ENCODE peak calls at places on chromosome 11, in nine cellular contexts. F, W, B, A, K, X, N, O and P are unnamed samples.

GRCh38 chr11:65127473-65128181 is 5.5 kb downstream of the MRPL49 start:
- DNase-seq in F (no peak), X (no peak), W (no peak), A (no peak), O (no peak), N (no peak), B (no peak), K (no peak), P (no peak)

GRCh38 chr11:77381749-77382693 is 80.5 kb upstream of the GDPD4 start:
- DNase-seq in O (no peak), N (no peak), B (no peak), A (no peak), F (peak; percentile 79), K (no peak), X (no peak), W (no peak), P (no peak)

GRCh38 chr11:114880458-114880857 is 202.1 kb downstream of the NXPE2 start:
- DNase-seq in W (no peak), O (no peak), A (no peak), X (no peak), K (no peak), F (no peak), B (no peak), N (no peak), P (no peak)

GRCh38 chr11:71209181-71209580 is 43.2 kb downstream of the SHANK2 start:
- DNase-seq in K (no peak), B (no peak), W (no peak), A (no peak), O (no peak), N (no peak), F (no peak), X (peak; percentile 61), P (no peak)

GRCh38 chr11:115696472-115697011 is 192.3 kb upstream of the CADM1 start:
- DNase-seq in N (no peak), O (no peak), X (no peak), A (peak; percentile 41), K (no peak), F (no peak), B (no peak), W (no peak), P (no peak)

GRCh38 chr11:87851234-87851633 is 324.0 kb downstream of the RAB38 start:
- DNase-seq in O (no peak), A (no peak), B (no peak), N (no peak), X (no peak), F (peak; percentile 61), K (no peak), W (no peak), P (no peak)

GRCh38 chr11:132559371-132560036 is 972.8 kb downstream of the OPCML start:
- DNase-seq in K (no peak), W (peak; percentile 41), O (no peak), A (no peak), F (no peak), B (no peak), N (no peak), X (no peak), P (no peak)

GRCh38 chr11:45886816-45887520 is 1.5 kb downstream of the MAPK8IP1 start:
- DNase-seq in A (no peak), K (no peak), B (no peak), O (no peak), F (no peak), X (no peak), W (no peak), N (no peak), P (no peak)

GRCh38 chr11:13276852-13277718 is 505 bp upstream of the BMAL1 start:
- DNase-seq in W (peak; percentile 99), N (peak; percentile 94), O (peak; percentile 96), A (peak; percentile 99), F (peak; percentile 97), B (peak; percentile 94), K (peak; percentile 98), X (peak; percentile 99), P (peak; percentile 95)

GRCh38 chr11:128208329-128209220 is 378.8 kb downstream of the ETS1 start:
- DNase-seq in N (peak; percentile 57), W (no peak), X (no peak), O (peak; percentile 16), F (peak; percentile 93), K (peak; percentile 56), A (peak; percentile 67), B (peak; percentile 16), P (no peak)

GRCh38 chr11:76782526-76783293 is 446 bp upstream of the TSKU start:
- DNase-seq in B (peak; percentile 73), A (peak; percentile 90), K (peak; percentile 79), X (peak; percentile 91), N (peak; percentile 79), W (peak; percentile 98), F (peak; percentile 98), O (peak; percentile 88), P (peak; percentile 93)

GRCh38 chr11:115503886-115504278 is 333 bp downstream of the CADM1 start:
- DNase-seq in W (no peak), A (no peak), B (no peak), F (no peak), K (no peak), X (no peak), O (no peak), N (no peak), P (no peak)

GRCh38 chr11:33667819-33668467 is 32.7 kb downstream of the C11orf91 start:
- DNase-seq in F (no peak), O (no peak), B (no peak), K (no peak), A (no peak), N (no peak), W (no peak), X (no peak), P (no peak)

GRCh38 chr11:107598225-107599139 is 7.5 kb downstream of the ELMOD1 start:
- DNase-seq in A (no peak), N (peak; percentile 26), X (peak; percentile 67), K (no peak), O (no peak), F (no peak), W (peak; percentile 58), B (no peak), P (no peak)

GRCh38 chr11:43818220-43818619 is 62.4 kb upstream of the ALKBH3 start:
- DNase-seq in A (no peak), W (no peak), O (no peak), X (no peak), K (no peak), F (peak; percentile 57), N (no peak), B (no peak), P (no peak)

GRCh38 chr11:94525933-94526332 is 13.7 kb downstream of the C11orf97 start:
- DNase-seq in W (peak; percentile 57), O (peak; percentile 65), X (peak; percentile 82), A (peak; percentile 58), N (no peak), B (peak; percentile 11), K (peak; percentile 76), F (peak; percentile 74), P (no peak)

GRCh38 chr11:2462986-2463765 is 18.4 kb downstream of the KCNQ1 start:
- DNase-seq in N (peak; percentile 45), A (peak; percentile 89), O (no peak), B (no peak), K (peak; percentile 86), F (no peak), W (no peak), X (peak; percentile 93), P (no peak)

GRCh38 chr11:126256216-126256615 is 12.5 kb downstream of the SRPRA start:
- DNase-seq in X (no peak), N (no peak), A (no peak), B (no peak), O (no peak), K (no peak), F (no peak), W (no peak), P (no peak)

GRCh38 chr11:48018561-48019229 is 38.3 kb downstream of the PTPRJ start:
- DNase-seq in X (no peak), B (no peak), O (no peak), W (peak; percentile 85), F (no peak), K (no peak), A (no peak), N (no peak), P (no peak)
- H3K4me1 ChIP-seq in X (peaks cover 33% of the 10 kb centered on the region), B (peaks cover 30% of the 10 kb centered on the region), O (peaks cover 37% of the 10 kb centered on the region), W (peaks cover 59% of the 10 kb centered on the region), F (peaks cover 20% of the 10 kb centered on the region), K (peaks cover 16% of the 10 kb centered on the region), A (no peaks in the 10 kb centered on the region), N (peaks cover 7% of the 10 kb centered on the region), P (peaks cover 6% of the 10 kb centered on the region)

GRCh38 chr11:66845143-66845875 is 2.1 kb downstream of the RCE1 start:
- DNase-seq in A (no peak), B (no peak), N (no peak), K (no peak), O (no peak), F (no peak), X (no peak), W (no peak), P (no peak)
- H3K4me3 ChIP-seq in A (no peak overlapping the region), B (no peak overlapping the region), N (no peak overlapping the region), K (no peak overlapping the region), O (no peak overlapping the region), F (no peak overlapping the region), X (no peak overlapping the region), W (no peak overlapping the region), P (no peak overlapping the region)

GRCh38 chr11:79117488-79117887 is 323.3 kb downstream of the TENM4 start:
- DNase-seq in K (no peak), O (no peak), F (no peak), N (no peak), B (no peak), X (no peak), A (no peak), W (no peak), P (no peak)

GRCh38 chr11:79116600-79116999 is 324.2 kb downstream of the TENM4 start:
- DNase-seq in N (no peak), K (no peak), A (no peak), F (no peak), X (no peak), O (no peak), B (no peak), W (no peak), P (no peak)

GRCh38 chr11:79122759-79123158 is 318.1 kb downstream of the TENM4 start:
- DNase-seq in W (no peak), B (no peak), O (no peak), N (no peak), A (no peak), F (no peak), X (no peak), K (no peak), P (no peak)

GRCh38 chr11:79119491-79120284 is 321.1 kb downstream of the TENM4 start:
- DNase-seq in K (no peak), N (no peak), O (no peak), B (no peak), W (peak; percentile 81), A (no peak), F (no peak), X (no peak), P (no peak)

GRCh38 chr11:79121351-79121750 is 319.5 kb downstream of the TENM4 start:
- DNase-seq in B (no peak), X (no peak), W (peak; percentile 31), F (peak; percentile 19), O (no peak), A (no peak), K (no peak), N (no peak), P (no peak)
- H3K27ac ChIP-seq in B (no peak overlapping the region), X (no peak overlapping the region), W (no peak overlapping the region), F (no peak overlapping the region), O (no peak overlapping the region), A (no peak overlapping the region), K (no peak overlapping the region), N (no peak overlapping the region), P (no peak overlapping the region)

DNA sequence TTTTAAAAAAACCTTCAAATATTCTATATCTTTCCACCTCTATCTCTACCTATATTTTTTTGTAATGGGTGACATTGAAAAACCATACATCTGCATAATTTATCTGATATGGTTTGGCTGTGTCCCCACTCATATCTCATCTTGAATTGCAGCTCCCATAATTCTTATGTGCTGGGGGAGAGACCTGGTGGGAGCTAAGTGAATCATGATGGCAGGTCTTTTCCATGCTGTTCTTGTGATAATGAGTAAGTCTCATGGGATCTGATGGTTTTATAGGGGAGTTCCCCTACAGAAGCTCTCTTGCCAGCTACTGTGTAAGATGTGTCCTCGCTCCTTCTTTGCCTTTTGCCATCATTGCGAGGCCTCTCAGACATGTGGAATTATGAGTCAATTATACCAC is 551.0 kb upstream of the ANO5 start:
- DNase-seq in X (no peak), B (no peak), A (no peak), N (no peak), W (no peak), F (no peak), K (no peak), O (no peak), P (no peak)
- H3K4me1 ChIP-seq in X (no peaks in the 10 kb centered on the region), B (no peaks in the 10 kb centered on the region), A (no peaks in the 10 kb centered on the region), N (no peaks in the 10 kb centered on the region), W (peaks cover 5% of the 10 kb centered on the region), F (no peaks in the 10 kb centered on the region), K (no peaks in the 10 kb centered on the region), O (no peaks in the 10 kb centered on the region), P (no peaks in the 10 kb centered on the region)